ENCODE peak calls at places on chromosomes 12 and 14, in four cellular contexts. S is upper lobe of right lung, K is RWPE2, V is IMR-90. X is an unnamed sample. For H3K27me3, the result is how much of the 10 kb centered on the place peaks cover.

GRCh38 chr12:132166801-132167591 is 22.7 kb downstream of the NOC4L start:
- DNase-seq in S (peak), K (no peak), V (no peak), X (no peak)

GRCh38 chr12:40010899-40011774 is 94.7 kb downstream of the SLC2A13 start:
- DNase-seq in S (no peak), K (no peak), V (peak), X (peak)

GRCh38 chr12:68291396-68292036 is 38.1 kb upstream of the IL22 start:
- DNase-seq in S (no peak), K (no peak), V (no peak), X (no peak)

GRCh38 chr12:46458500-46459106 is 86.0 kb upstream of the SLC38A2 start:
- DNase-seq in S (no peak), K (no peak), V (no peak), X (no peak)

GRCh38 chr14:56268653-56269052 is 150.4 kb downstream of the PELI2 start:
- DNase-seq in S (no peak), K (no peak), V (peak), X (no peak)

GRCh38 chr14:60125918-60126317 is 34.2 kb downstream of the PCNX4 start:
- DNase-seq in S (no peak), K (no peak), V (peak), X (no peak)

GRCh38 chr12:26044007-26044394 is 80.8 kb downstream of the BHLHE41 start:
- DNase-seq in S (no peak), K (no peak), V (peak), X (no peak)

GRCh38 chr14:84804498-84805294 is 725.2 kb upstream of the FLRT2 start:
- DNase-seq in S (no peak), K (no peak), V (no peak), X (no peak)

GRCh38 chr12:49476091-49476490 is 62.7 kb upstream of the KCNH3 start:
- DNase-seq in S (no peak), K (no peak), V (no peak), X (no peak)

DNA sequence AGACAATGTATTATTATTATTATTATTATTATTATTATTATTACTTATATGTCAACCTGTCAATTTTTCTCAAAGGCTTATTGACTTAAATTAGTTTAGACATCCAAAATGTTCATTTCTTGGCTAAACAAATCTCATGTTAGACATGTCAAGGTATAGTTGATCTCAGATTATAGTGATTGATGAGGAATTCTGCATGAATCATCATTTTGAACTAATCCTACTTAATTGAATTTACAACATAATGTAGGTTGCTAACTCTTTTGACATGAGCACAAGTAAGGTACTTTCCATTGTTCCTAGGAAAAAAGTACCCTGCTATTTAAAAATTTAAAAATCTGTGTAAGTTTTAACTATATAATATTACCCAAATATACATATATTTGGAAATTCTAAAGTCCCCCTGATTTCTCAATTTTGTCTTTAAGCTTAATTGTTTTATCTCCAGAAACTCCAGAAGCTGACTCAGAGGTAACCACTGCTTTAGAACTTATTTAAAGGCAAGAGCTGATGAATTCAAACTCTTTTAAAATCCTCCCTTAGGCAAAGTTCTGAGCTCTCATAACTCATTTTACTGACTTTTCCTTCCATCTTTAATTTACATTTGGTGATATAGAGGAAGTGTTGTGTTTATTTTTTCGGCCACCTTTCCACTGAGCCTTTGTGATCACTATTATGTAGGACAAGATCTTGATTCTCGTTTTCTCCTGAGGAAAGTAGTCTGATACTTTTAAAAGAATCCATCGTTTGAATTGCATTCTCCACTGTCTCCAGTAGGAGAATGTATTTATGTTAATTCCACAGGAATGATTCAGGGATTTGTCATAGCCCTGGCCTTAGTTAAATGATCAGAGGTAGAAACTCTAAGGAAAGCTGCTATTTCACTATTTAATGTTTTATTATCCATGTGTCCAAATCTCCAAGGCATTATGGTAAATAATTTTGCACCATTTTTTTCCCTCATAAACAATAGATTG is 1304.5 kb downstream of the AACS start:
- DNase-seq in S (no peak), K (no peak), V (no peak), X (no peak)
- TF ChIP-seq CTCF in S (no peak), K (peak), V (no peak), X (no peak)

GRCh38 chr12:57233357-57234232 is 4.1 kb downstream of the SHMT2 start:
- DNase-seq in S (no peak), K (peak), V (peak), X (no peak)

GRCh38 chr12:57235728-57236131 is 6.2 kb downstream of the SHMT2 start:
- DNase-seq in S (no peak), K (peak), V (no peak), X (no peak)

GRCh38 chr12:57235012-57235727 is 5.7 kb downstream of the SHMT2 start:
- DNase-seq in S (no peak), K (peak), V (peak), X (no peak)

GRCh38 chr12:57234571-57235011 is 5.1 kb downstream of the SHMT2 start:
- DNase-seq in S (no peak), K (peak), V (no peak), X (no peak)

GRCh38 chr12:57234233-57234570 is 4.7 kb downstream of the SHMT2 start:
- DNase-seq in S (no peak), K (no peak), V (no peak), X (no peak)
- H3K27me3 ChIP-seq in S (under half), K (under half), V (under half), X (under half)

GRCh38 chr12:117100851-117101673 is 1.8 kb upstream of the TESC start:
- DNase-seq in S (peak), K (no peak), V (no peak), X (no peak)
- H3K27ac ChIP-seq in S (no peak), K (no peak), V (no peak), X (no peak)

DNA sequence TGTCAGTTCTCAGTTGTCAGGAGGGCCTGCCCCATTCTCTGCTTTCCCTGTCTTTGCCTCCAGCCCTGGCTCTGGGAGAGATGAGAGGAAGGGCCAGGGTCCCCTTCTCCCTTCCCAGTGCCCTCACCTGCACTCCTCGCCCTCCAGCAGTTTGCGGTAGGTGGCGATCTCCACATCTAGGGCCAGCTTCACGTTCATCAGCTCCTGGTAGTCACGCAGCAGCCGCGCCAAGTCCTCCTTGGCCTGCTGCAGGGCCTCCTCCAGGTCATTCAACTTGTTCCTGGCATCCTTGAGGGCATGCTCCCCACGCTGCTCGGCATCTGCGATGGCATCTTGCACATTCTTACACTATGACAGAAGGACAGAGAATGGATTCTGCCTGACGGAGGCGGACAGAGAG is 5.4 kb downstream of the KRT2 start:
- DNase-seq in S (no peak), K (no peak), V (no peak), X (no peak)
- TF ChIP-seq CTCF in S (no peak), K (no peak), V (no peak), X (no peak)

DNA sequence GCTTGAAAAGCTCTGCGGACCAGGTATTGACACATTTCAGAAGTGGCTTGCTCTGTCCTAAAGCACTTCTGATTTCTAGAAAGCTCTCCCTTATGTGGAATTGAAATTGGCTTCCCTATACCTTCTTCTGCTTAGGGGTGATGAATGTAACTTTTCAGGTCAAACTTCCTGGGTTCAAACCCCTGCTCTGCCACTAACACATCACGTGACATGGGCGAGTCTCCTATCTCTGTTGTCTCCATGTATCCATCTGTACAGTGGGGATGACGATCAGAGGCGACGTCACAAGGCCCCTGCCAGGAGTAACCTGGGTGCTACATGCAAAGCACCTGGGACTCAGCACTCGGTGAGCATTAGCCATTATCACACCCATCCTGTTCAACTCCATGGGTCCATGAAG is 73.7 kb upstream of the PIWIL1 start:
- DNase-seq in S (no peak), K (no peak), V (no peak), X (no peak)
- H3K27me3 ChIP-seq in S (under half), K (under half), V (under half), X (under half)

GRCh38 chr12:47902131-47902639 is 2.6 kb downstream of the VDR start:
- DNase-seq in S (no peak), K (no peak), V (no peak), X (no peak)

GRCh38 chr12:47901285-47902093 is 3.3 kb downstream of the VDR start:
- DNase-seq in S (no peak), K (no peak), V (no peak), X (no peak)

GRCh38 chr12:47899466-47899865 is 5.3 kb downstream of the VDR start:
- DNase-seq in S (no peak), K (no peak), V (no peak), X (no peak)

GRCh38 chr12:47900480-47901129 is 4.2 kb downstream of the VDR start:
- DNase-seq in S (peak), K (no peak), V (no peak), X (no peak)

DNA sequence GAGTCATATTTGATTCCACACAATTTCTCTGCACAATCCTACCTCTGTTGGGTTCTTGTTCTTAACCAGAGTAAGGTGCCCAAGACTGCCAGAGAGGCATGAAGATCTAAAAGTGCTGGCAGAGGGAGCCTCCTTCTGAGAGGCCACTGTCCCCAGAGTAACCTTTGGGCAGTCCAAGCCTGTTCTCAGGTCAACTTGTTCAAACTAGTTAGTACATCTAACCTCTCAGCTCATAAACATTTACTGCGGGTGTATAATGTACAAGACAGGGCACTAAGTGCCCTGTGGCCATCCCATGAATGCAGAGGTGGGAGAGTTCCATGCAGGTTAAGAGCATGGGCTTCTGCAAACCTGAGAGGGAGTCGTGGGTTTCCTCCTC is 4.7 kb downstream of the VDR start:
- DNase-seq in S (no peak), K (no peak), V (no peak), X (no peak)
- H3K27ac ChIP-seq in S (no peak), K (no peak), V (no peak), X (no peak)

GRCh38 chr14:104974146-104974541 is 4.0 kb downstream of the AHNAK2 start:
- DNase-seq in S (no peak), K (peak), V (no peak), X (no peak)

GRCh38 chr14:104973215-104974145 is 4.7 kb downstream of the AHNAK2 start:
- DNase-seq in S (peak), K (peak), V (peak), X (peak)

GRCh38 chr14:104971447-104972240 is 6.5 kb downstream of the AHNAK2 start:
- DNase-seq in S (no peak), K (peak), V (no peak), X (no peak)

GRCh38 chr14:104970231-104971068 is 7.7 kb downstream of the AHNAK2 start:
- DNase-seq in S (no peak), K (peak), V (peak), X (peak)

GRCh38 chr14:104972301-104973211 is 5.6 kb downstream of the AHNAK2 start:
- DNase-seq in S (peak), K (peak), V (no peak), X (no peak)
- TF ChIP-seq CTCF in S (no peak), K (peak), V (no peak), X (no peak)

X was measured in AG04450.